ENCODE peak calls at places on chromosome 6, in seven cellular contexts. J, T, O, X, F, V and P are unnamed samples. For H3K27me3, the result is how much of the 10 kb centered on the place peaks cover.

GRCh38 chr6:149566372-149567193 is at the start of gene GINM1:
- DNase-seq in J (peak), T (peak), O (peak), X (peak), V (peak), F (peak), P (peak)

GRCh38 chr6:159953091-159953581 is 15.7 kb upstream of the IGF2R start:
- DNase-seq in T (peak), X (no peak), F (peak), O (no peak), J (peak), V (no peak), P (no peak)

GRCh38 chr6:155623450-155624178 is 168.0 kb upstream of the NOX3 start:
- DNase-seq in J (no peak), O (no peak), X (no peak), T (no peak), F (no peak), V (no peak), P (no peak)

GRCh38 chr6:46175446-46175845 is 4.7 kb upstream of the ENPP5 start:
- DNase-seq in O (no peak), F (no peak), X (no peak), V (no peak), J (no peak), T (no peak), P (no peak)

GRCh38 chr6:33575211-33575610 is 4.9 kb downstream of the BAK1 start:
- DNase-seq in V (no peak), O (no peak), T (no peak), F (no peak), X (no peak), J (no peak), P (no peak)

GRCh38 chr6:125888989-125889656 is 67.4 kb upstream of the HINT3 start:
- DNase-seq in O (peak), T (no peak), V (no peak), J (no peak), F (no peak), X (peak), P (no peak)

GRCh38 chr6:157769776-157770430 is 53.1 kb upstream of the SNX9 start:
- DNase-seq in J (no peak), V (no peak), F (no peak), X (peak), T (no peak), O (no peak), P (no peak)

GRCh38 chr6:446418-447366 is 55.1 kb downstream of the IRF4 start:
- DNase-seq in X (peak), T (no peak), J (no peak), O (no peak), F (no peak), V (no peak), P (peak)

GRCh38 chr6:127058027-127058426 is 60.4 kb upstream of the RSPO3 start:
- DNase-seq in T (no peak), J (no peak), X (peak), F (no peak), V (no peak), O (peak), P (no peak)

GRCh38 chr6:87909849-87910248 is 137.8 kb upstream of the SPACA1 start:
- DNase-seq in J (no peak), T (no peak), O (peak), V (no peak), F (no peak), X (peak), P (no peak)

GRCh38 chr6:83126807-83127206 is 59.3 kb downstream of the DOP1A start:
- DNase-seq in F (no peak), J (no peak), T (no peak), O (no peak), V (no peak), X (no peak), P (no peak)

GRCh38 chr6:82072113-82072512 is 175.4 kb downstream of the IBTK start:
- DNase-seq in X (no peak), F (no peak), T (no peak), J (no peak), O (no peak), V (no peak), P (no peak)

GRCh38 chr6:4380881-4381281 is 245.5 kb upstream of the ECI2 start:
- DNase-seq in X (no peak), J (no peak), V (no peak), F (no peak), T (no peak), O (no peak), P (no peak)

GRCh38 chr6:31663961-31664789 is 622 bp downstream of the GPANK1 start:
- DNase-seq in X (peak), J (no peak), T (no peak), O (peak), V (peak), F (peak), P (no peak)

GRCh38 chr6:3421763-3422456 is 34.9 kb downstream of the SLC22A23 start:
- DNase-seq in O (peak), F (no peak), J (no peak), X (peak), T (no peak), V (no peak), P (no peak)

GRCh38 chr6:43456737-43457126 is 1.4 kb upstream of the DLK2 start:
- DNase-seq in T (no peak), X (no peak), O (no peak), J (no peak), F (no peak), V (no peak), P (no peak)

GRCh38 chr6:81808834-81809598 is 56.5 kb upstream of the TENT5A start:
- DNase-seq in F (no peak), J (no peak), O (no peak), V (peak), X (no peak), T (no peak), P (no peak)

GRCh38 chr6:21742238-21742660 is 148.7 kb downstream of the SOX4 start:
- DNase-seq in X (peak), O (peak), F (no peak), V (no peak), J (no peak), T (no peak), P (no peak)

GRCh38 chr6:144581807-144582537 is 296.8 kb downstream of the UTRN start:
- DNase-seq in F (no peak), V (no peak), J (no peak), T (no peak), O (no peak), X (peak), P (no peak)

GRCh38 chr6:22658183-22658582 is 88.8 kb downstream of the HDGFL1 start:
- DNase-seq in T (no peak), F (no peak), O (no peak), J (no peak), V (no peak), X (no peak), P (no peak)

GRCh38 chr6:3748208-3748701 is 3.3 kb downstream of the PXDC1 start:
- DNase-seq in X (peak), V (peak), F (peak), O (peak), T (no peak), J (peak), P (no peak)

GRCh38 chr6:24273471-24273870 is 84.4 kb downstream of the DCDC2 start:
- DNase-seq in T (no peak), F (peak), V (no peak), O (peak), X (peak), J (no peak), P (no peak)

GRCh38 chr6:114284281-114284680 is 58.5 kb downstream of the HS3ST5 start:
- DNase-seq in V (no peak), O (peak), F (no peak), T (no peak), J (no peak), X (peak), P (no peak)

GRCh38 chr6:45473121-45473967 is 95.6 kb upstream of the SUPT3H start:
- DNase-seq in T (no peak), F (no peak), J (peak), O (no peak), X (peak), V (no peak), P (no peak)

GRCh38 chr6:143678980-143679379 is 1.2 kb downstream of the PHACTR2 start:
- DNase-seq in T (no peak), V (no peak), O (no peak), J (no peak), F (no peak), X (peak), P (no peak)

GRCh38 chr6:131244942-131245341 is 109.7 kb downstream of the AKAP7 start:
- DNase-seq in X (no peak), T (no peak), V (no peak), J (no peak), F (no peak), O (no peak), P (no peak)

GRCh38 chr6:21958428-21958827 is 338.4 kb downstream of the PRL start:
- DNase-seq in T (no peak), V (no peak), O (no peak), X (no peak), J (no peak), F (no peak), P (no peak)

GRCh38 chr6:151087861-151088598 is 151.7 kb upstream of the AKAP12 start:
- DNase-seq in O (peak), X (no peak), F (peak), T (peak), J (no peak), V (peak), P (no peak)

GRCh38 chr6:117480651-117481050 is 1.8 kb upstream of the DCBLD1 start:
- DNase-seq in T (no peak), F (no peak), J (no peak), V (no peak), O (no peak), X (no peak), P (no peak)

GRCh38 chr6:87291879-87292278 is 30.5 kb upstream of the SMIM8 start:
- DNase-seq in T (no peak), V (no peak), X (peak), O (no peak), J (no peak), F (no peak), P (no peak)

GRCh38 chr6:16337280-16337975 is 99.0 kb downstream of the GMPR start:
- DNase-seq in O (peak), T (peak), X (no peak), V (peak), F (peak), J (peak), P (no peak)

GRCh38 chr6:16335176-16335575 is 96.8 kb downstream of the GMPR start:
- DNase-seq in J (no peak), F (no peak), X (no peak), V (peak), T (no peak), O (no peak), P (no peak)

GRCh38 chr6:16338577-16339262 is 100.3 kb downstream of the GMPR start:
- DNase-seq in O (peak), X (peak), V (peak), F (peak), T (peak), J (peak), P (no peak)

GRCh38 chr6:16336056-16336810 is 97.8 kb downstream of the GMPR start:
- DNase-seq in O (no peak), F (no peak), J (no peak), V (no peak), T (no peak), X (no peak), P (no peak)

DNA sequence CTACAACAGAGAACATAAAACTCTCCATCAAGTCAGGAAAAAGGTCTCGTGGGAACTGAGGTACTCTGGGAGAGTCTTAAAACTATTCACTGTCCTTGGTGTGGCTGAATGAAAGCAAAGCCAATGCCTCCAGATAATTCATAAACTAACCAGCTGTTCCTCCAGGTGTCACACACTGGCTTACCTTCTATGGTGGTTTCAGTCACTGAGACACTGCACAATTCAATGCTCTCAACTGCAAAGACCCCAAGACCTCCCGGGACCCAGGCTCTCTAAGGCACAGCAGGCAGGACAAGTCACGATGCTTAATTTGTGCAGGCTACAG is 100.8 kb downstream of the GMPR start:
- DNase-seq in J (no peak), V (no peak), O (no peak), X (no peak), F (no peak), T (no peak), P (no peak)
- TF ChIP-seq CTCF in J (no peak), V (no peak), O (no peak), X (peak), F (no peak), T (peak), P (no peak)

GRCh38 chr6:111685506-111685905 is 79.8 kb upstream of the TRAF3IP2 start:
- DNase-seq in X (no peak), T (no peak), O (no peak), V (no peak), F (no peak), J (no peak), P (no peak)

GRCh38 chr6:111685058-111685457 is 79.4 kb upstream of the TRAF3IP2 start:
- DNase-seq in T (no peak), V (no peak), O (no peak), J (no peak), X (no peak), F (no peak), P (no peak)

GRCh38 chr6:111683749-111684267 is 78.1 kb upstream of the TRAF3IP2 start:
- DNase-seq in J (no peak), T (no peak), O (peak), X (no peak), F (no peak), V (peak), P (no peak)

GRCh38 chr6:111681856-111682255 is 76.2 kb upstream of the TRAF3IP2 start:
- DNase-seq in V (no peak), J (no peak), F (no peak), X (no peak), T (no peak), O (no peak), P (no peak)

DNA sequence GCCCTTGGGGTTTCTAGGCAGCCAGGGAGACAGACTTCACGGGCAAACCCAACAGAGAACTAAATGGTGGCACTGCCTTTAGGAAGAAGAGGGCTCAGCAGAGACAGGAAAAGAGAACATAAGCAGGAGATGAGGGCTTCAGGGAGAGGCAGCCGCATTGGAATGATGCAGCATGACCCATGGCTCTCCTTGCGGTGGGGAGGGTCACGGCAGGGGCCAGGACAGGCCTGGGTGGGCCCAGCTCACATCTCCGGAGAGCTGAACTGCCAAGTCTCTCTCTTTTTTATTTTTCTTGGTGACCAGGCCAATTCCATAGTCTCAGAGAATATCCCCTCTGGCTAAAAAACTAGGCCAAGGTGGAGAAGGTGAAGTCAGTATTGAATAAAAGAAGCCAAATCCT is 77.4 kb upstream of the TRAF3IP2 start:
- DNase-seq in O (no peak), T (no peak), F (no peak), J (no peak), V (peak), X (no peak), P (no peak)
- H3K27ac ChIP-seq in O (peak), T (peak), F (peak), J (peak), V (peak), X (no peak), P (no peak)

GRCh38 chr6:99589290-99589672 is 17.4 kb upstream of the PRDM13 start:
- DNase-seq in J (no peak), T (no peak), O (no peak), F (no peak), V (no peak), X (peak), P (no peak)

GRCh38 chr6:99590728-99591672 is 15.6 kb upstream of the PRDM13 start:
- DNase-seq in J (no peak), T (no peak), X (no peak), V (no peak), O (no peak), F (no peak), P (no peak)

GRCh38 chr6:99589907-99590493 is 16.6 kb upstream of the PRDM13 start:
- DNase-seq in V (no peak), X (no peak), O (no peak), F (no peak), J (no peak), T (no peak), P (no peak)

GRCh38 chr6:99592900-99593299 is 13.7 kb upstream of the PRDM13 start:
- DNase-seq in X (no peak), V (no peak), F (no peak), J (no peak), T (no peak), O (no peak), P (no peak)

DNA sequence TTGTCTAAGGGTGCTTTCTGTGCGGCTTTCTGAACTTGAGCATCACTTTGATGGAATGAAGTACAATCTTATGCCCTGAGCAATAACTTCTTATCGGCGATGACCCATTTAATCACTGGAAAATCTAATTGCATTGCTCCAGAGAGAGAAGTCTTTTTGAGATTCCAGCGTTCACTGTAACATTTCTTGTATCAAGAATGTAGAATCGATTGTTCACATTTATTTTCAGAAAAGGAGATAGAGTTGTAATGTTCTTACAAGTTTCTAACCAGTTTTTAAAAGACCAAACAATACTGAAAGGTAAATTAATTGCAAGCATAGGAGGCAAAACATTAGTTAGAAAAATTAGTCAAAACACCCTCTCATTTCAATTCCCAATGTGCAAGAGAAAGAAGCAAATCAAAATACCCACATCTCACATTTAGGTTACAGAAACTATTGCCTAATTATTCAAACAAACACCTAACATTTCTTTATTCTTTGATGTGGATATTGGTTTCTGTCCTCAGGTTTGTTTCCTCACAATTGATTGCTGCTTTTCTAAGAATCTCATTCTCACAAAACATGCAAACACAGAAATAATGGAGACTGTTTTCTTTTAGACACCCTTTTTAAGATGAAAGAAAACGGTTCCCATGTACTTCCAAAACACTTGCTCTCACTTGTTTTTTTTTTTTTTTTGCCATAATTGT is 14.8 kb upstream of the PRDM13 start:
- DNase-seq in T (no peak), J (no peak), F (no peak), X (no peak), O (no peak), V (no peak), P (no peak)
- H3K27me3 ChIP-seq in T (half or more), J (under half), F (under half), X (under half), O (half or more), V (half or more), P (half or more)

DNA sequence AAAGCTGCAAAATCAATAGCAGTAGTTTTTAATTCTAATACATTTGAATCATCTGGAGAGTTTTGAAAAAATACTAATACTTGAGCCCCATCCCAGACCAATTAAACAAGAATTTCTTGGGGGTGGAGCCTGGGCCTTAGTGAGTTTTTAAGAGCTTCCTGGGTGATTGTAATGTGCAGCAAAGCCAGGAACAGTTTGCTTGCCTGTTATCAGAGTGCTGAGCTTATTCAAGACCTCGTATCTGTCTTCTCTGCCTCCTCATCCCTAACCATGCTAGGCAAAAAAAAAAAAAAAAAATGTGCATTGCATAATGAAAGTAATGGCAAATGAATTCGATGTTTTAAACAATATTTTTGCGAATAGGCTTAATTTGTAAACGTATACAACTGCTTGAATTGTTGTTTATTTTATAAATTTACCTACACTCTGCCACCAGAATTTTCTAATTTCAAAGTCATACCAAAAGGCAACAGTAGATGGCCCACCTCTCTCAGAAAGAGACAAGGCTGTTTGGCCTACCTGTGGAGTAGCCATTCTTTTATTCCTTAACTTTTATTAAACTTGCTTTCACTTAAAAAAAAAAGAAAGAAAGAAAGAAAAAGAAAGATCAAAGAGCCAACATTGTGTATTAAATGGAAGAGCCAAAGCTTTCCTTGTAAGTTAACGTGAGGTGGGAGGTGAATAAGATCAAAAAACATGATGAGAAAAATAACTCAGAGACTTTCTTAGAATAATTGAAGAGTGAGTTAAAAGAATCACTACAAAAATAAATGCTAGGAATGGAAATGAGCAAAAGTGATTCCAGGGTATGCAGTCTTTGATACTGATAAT is 36.2 kb upstream of the MYB start:
- DNase-seq in O (peak), X (peak), V (no peak), F (peak), J (no peak), T (no peak), P (no peak)
- TF ChIP-seq CTCF in O (peak), X (peak), V (no peak), F (peak), J (peak), T (peak), P (peak)

GRCh38 chr6:78868124-78868523 is 773 bp downstream of the IRAK1BP1 start:
- DNase-seq in V (no peak), O (no peak), T (no peak), F (no peak), J (no peak), X (no peak), P (no peak)
- H3K27ac ChIP-seq in V (no peak), O (no peak), T (no peak), F (peak), J (peak), X (peak), P (no peak)